ENCODE peak calls at places on chromosomes 4 and X, in eight cellular contexts. L, Y, O, V, B, T, R and M are unnamed samples.

GRCh38 chrX:13092455-13092941 is 48.1 kb upstream of the FAM9C start:
- DNase-seq in L (no peak), Y (no peak), O (peak), V (no peak), B (peak), T (peak), R (no peak), M (no peak)

GRCh38 chr4:2241003-2241402 is 918 bp downstream of the HAUS3 start:
- DNase-seq in L (no peak), Y (no peak), O (no peak), V (no peak), B (no peak), T (no peak), R (no peak), M (no peak)

GRCh38 chr4:1051472-1051871 is 40.0 kb downstream of the FGFRL1 start:
- DNase-seq in L (no peak), Y (no peak), O (peak), V (no peak), B (peak), T (no peak), R (no peak), M (no peak)

GRCh38 chrX:24148535-24149345 is 789 bp upstream of the ZFX start:
- DNase-seq in L (no peak), Y (no peak), O (peak), V (no peak), B (no peak), T (peak), R (peak), M (no peak)

GRCh38 chr4:148787831-148788477 is 345.7 kb upstream of the NR3C2 start:
- DNase-seq in L (no peak), Y (no peak), O (no peak), V (no peak), B (peak), T (no peak), R (no peak), M (no peak)

GRCh38 chr4:623914-624626 is 1.3 kb upstream of the PDE6B start:
- DNase-seq in L (no peak), Y (no peak), O (no peak), V (no peak), B (no peak), T (no peak), R (no peak), M (no peak)

GRCh38 chr4:1975391-1975801 is 33.4 kb downstream of the NELFA start:
- DNase-seq in L (no peak), Y (no peak), O (no peak), V (no peak), B (no peak), T (peak), R (no peak), M (no peak)

GRCh38 chr4:10033191-10033881 is 12.0 kb upstream of the SLC2A9 start:
- DNase-seq in L (no peak), Y (no peak), O (no peak), V (no peak), B (peak), T (peak), R (no peak), M (no peak)

GRCh38 chr4:151753056-151753455 is 7.8 kb downstream of the GATB start:
- DNase-seq in L (no peak), Y (no peak), O (no peak), V (no peak), B (no peak), T (no peak), R (no peak), M (no peak)

GRCh38 chr4:8323947-8324555 is 54.5 kb downstream of the HTRA3 start:
- DNase-seq in L (no peak), Y (no peak), O (peak), V (no peak), B (no peak), T (no peak), R (no peak), M (no peak)

GRCh38 chrX:64394874-64395567 is at the start of gene MTMR8:
- DNase-seq in L (peak), Y (no peak), O (peak), V (peak), B (peak), T (peak), R (peak), M (peak)

GRCh38 chr4:25783943-25784342 is 78.8 kb downstream of the SEL1L3 start:
- DNase-seq in L (no peak), Y (no peak), O (no peak), V (no peak), B (no peak), T (no peak), R (no peak), M (no peak)

GRCh38 chrX:48826876-48827653 is 752 bp downstream of the ERAS start:
- DNase-seq in L (no peak), Y (no peak), O (no peak), V (no peak), B (no peak), T (no peak), R (no peak), M (no peak)

GRCh38 chr4:4869731-4870483 is 10.4 kb downstream of the MSX1 start:
- DNase-seq in L (no peak), Y (no peak), O (no peak), V (no peak), B (no peak), T (no peak), R (no peak), M (no peak)

GRCh38 chr4:109148577-109149075 is 153.8 kb downstream of the COL25A1 start:
- DNase-seq in L (no peak), Y (no peak), O (no peak), V (no peak), B (no peak), T (no peak), R (no peak), M (no peak)

GRCh38 chr4:65698631-65699030 is 28.3 kb upstream of the EPHA5 start:
- DNase-seq in L (no peak), Y (no peak), O (no peak), V (no peak), B (no peak), T (no peak), R (no peak), M (no peak)

GRCh38 chrX:46686003-46686645 is 72.8 kb downstream of the SLC9A7 start:
- DNase-seq in L (no peak), Y (no peak), O (peak), V (no peak), B (peak), T (peak), R (peak), M (peak)

GRCh38 chrX:5907202-5907601 is 321.5 kb downstream of the NLGN4X start:
- DNase-seq in L (no peak), Y (no peak), O (no peak), V (no peak), B (no peak), T (no peak), R (no peak), M (no peak)

GRCh38 chr4:74667438-74667837 is 126.9 kb downstream of the BTC start:
- DNase-seq in L (no peak), Y (no peak), O (no peak), V (no peak), B (no peak), T (no peak), R (no peak), M (no peak)

GRCh38 chr4:90503677-90504076 is 376.5 kb downstream of the CCSER1 start:
- DNase-seq in L (no peak), Y (no peak), O (no peak), V (no peak), B (no peak), T (no peak), R (no peak), M (no peak)

GRCh38 chr4:53541577-53542206 is 49.6 kb downstream of the LNX1 start:
- DNase-seq in L (no peak), Y (no peak), O (peak), V (no peak), B (no peak), T (no peak), R (peak), M (no peak)

GRCh38 chr4:932713-933070 is 432 bp downstream of the TMEM175 start:
- DNase-seq in L (no peak), Y (no peak), O (no peak), V (no peak), B (no peak), T (no peak), R (no peak), M (no peak)

GRCh38 chr4:169305173-169305572 is 34.4 kb upstream of the SH3RF1 start:
- DNase-seq in L (no peak), Y (no peak), O (no peak), V (no peak), B (no peak), T (no peak), R (no peak), M (no peak)

GRCh38 chr4:169309326-169309967 is 38.7 kb upstream of the SH3RF1 start:
- DNase-seq in L (no peak), Y (no peak), O (no peak), V (no peak), B (no peak), T (no peak), R (no peak), M (no peak)

GRCh38 chr4:169307581-169307980 is 36.8 kb upstream of the SH3RF1 start:
- DNase-seq in L (no peak), Y (no peak), O (no peak), V (no peak), B (no peak), T (no peak), R (no peak), M (no peak)

DNA sequence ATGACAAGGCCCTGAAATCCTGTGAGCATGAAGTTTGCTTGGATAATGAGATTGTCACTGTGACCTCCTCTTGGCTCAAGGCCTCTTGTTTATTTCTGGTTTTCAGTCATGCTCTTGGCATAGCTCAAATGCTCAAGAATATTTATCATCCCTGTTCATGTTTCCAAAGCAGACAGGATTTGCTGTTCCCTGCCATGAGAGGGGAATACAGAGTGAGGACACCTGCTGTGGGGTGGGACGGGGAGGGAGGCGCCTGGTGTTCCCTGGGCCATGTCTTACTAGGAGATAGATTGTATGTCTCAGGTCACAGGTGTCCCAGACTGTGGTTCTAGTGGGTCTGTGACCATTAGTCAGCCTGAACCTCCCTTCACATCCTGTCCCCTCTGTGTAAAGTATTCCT is 34.9 kb upstream of the SH3RF1 start:
- DNase-seq in L (no peak), Y (no peak), O (no peak), V (no peak), B (peak), T (no peak), R (no peak), M (no peak)
- TF ChIP-seq POLR2A in L (no peak), Y (no peak), O (no peak), V (no peak), B (no peak), T (no peak), R (no peak), M (no peak)

GRCh38 chrX:154776753-154777152 is 14.1 kb downstream of the DKC1 start:
- DNase-seq in L (no peak), Y (no peak), O (no peak), V (no peak), B (no peak), T (no peak), R (no peak), M (no peak)
- TF ChIP-seq POLR2A in L (no peak), Y (no peak), O (no peak), V (no peak), B (no peak), T (no peak), R (no peak), M (peak)

DNA sequence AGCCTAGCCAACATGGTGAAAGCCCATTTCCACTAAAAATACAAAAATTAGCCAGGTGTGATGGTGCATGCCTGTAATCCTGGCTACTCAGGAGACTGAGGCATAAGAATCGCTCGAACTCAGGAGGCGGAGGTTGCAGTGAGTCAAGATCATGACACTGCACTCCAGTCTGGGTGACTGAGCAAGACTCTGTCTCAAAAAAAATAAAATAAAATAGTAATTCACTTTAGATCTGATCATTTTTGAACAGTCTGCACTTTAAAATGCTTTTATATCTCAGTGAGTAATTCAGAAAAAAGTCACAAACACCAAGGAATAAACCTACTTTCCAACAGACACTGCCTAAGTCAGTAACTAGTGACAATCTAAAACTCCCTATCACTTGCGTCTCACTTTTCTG is 25.6 kb upstream of the CORIN start:
- DNase-seq in L (no peak), Y (no peak), O (no peak), V (no peak), B (no peak), T (no peak), R (no peak), M (no peak)
- TF ChIP-seq POLR2A in L (no peak), Y (no peak), O (no peak), V (no peak), B (no peak), T (no peak), R (no peak), M (no peak)

GRCh38 chr4:6892190-6892908 is 17.3 kb upstream of the TBC1D14 start:
- DNase-seq in L (no peak), Y (no peak), O (peak), V (peak), B (peak), T (peak), R (peak), M (peak)
- TF ChIP-seq POLR2A in L (no peak), Y (no peak), O (no peak), V (no peak), B (no peak), T (no peak), R (no peak), M (peak)

DNA sequence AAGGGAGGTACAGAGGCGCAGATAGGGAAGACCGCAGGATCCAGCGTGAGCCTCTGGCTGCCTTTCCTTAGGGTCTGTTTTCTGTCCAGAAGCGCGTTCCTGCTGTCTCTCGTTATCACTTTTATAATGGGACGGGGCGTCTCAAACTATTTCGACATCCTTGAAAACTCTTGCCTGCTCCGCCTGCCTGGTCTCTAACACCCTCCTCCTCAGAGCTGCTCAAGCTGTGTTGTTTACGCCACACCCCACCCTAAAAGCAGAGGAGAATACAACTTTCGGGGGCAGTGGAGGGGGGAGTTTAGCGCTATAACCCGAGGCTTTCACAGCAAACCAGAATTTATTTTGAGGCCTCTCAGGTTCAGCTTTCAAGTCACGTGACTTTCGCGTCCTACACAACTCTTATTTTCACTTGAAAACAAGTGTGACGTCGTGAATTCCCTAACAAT is 646 bp upstream of the FAM3A start:
- DNase-seq in L (no peak), Y (no peak), O (no peak), V (no peak), B (no peak), T (no peak), R (peak), M (peak)
- TF ChIP-seq POLR2A in L (no peak), Y (no peak), O (no peak), V (no peak), B (no peak), T (no peak), R (no peak), M (no peak)

GRCh38 chrX:57286507-57287251 is at the start of gene FAAH2:
- DNase-seq in L (peak), Y (no peak), O (peak), V (peak), B (no peak), T (peak), R (no peak), M (peak)
- TF ChIP-seq POLR2A in L (no peak), Y (no peak), O (no peak), V (no peak), B (no peak), T (no peak), R (no peak), M (no peak)

GRCh38 chrX:20414781-20415445 is 148.2 kb upstream of the RPS6KA3 start:
- DNase-seq in L (no peak), Y (no peak), O (no peak), V (no peak), B (no peak), T (no peak), R (no peak), M (no peak)

GRCh38 chrX:20414066-20414465 is 147.4 kb upstream of the RPS6KA3 start:
- DNase-seq in L (no peak), Y (no peak), O (no peak), V (no peak), B (no peak), T (peak), R (no peak), M (no peak)

GRCh38 chrX:20410540-20410939 is 143.8 kb upstream of the RPS6KA3 start:
- DNase-seq in L (no peak), Y (no peak), O (no peak), V (no peak), B (no peak), T (no peak), R (no peak), M (no peak)

GRCh38 chrX:20409991-20410390 is 143.3 kb upstream of the RPS6KA3 start:
- DNase-seq in L (no peak), Y (no peak), O (no peak), V (no peak), B (no peak), T (no peak), R (no peak), M (no peak)

DNA sequence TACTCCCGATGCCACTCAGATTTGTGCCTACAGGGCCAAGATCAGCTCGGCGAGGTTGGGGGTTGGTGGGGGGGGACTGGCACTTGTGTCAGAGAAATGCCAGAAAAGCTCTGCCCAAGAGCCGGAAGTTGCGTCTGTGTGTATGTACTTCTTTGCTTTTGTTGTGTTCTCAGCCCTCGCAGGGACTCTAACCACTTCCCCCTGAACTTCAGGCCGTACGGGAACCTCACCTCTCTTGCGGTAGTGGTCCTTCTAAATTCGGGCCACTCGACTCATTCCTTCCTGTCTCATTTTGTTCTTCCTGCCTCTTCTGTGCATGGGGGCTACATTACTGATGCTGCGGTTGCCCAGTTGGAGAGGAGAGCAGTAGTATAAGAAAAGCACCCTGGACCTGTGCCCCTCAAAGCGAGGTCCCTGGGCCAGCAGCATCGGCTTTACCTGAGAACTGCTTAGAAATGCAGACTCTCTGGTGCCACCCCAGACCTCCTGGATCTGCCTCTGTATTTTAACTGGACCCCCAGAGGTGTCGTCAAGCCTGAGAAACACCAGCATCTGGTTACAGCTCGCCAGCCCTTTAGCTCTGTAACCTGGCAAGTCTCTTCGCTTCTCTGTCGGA is 146.3 kb upstream of the RPS6KA3 start:
- DNase-seq in L (no peak), Y (no peak), O (peak), V (no peak), B (peak), T (peak), R (no peak), M (no peak)
- TF ChIP-seq POLR2A in L (no peak), Y (no peak), O (no peak), V (no peak), B (no peak), T (no peak), R (no peak), M (no peak)

GRCh38 chr4:183447646-183448045 is 3.2 kb downstream of the CDKN2AIP start:
- DNase-seq in L (no peak), Y (no peak), O (no peak), V (no peak), B (no peak), T (no peak), R (no peak), M (no peak)

GRCh38 chr4:183444953-183445543 is 612 bp downstream of the CDKN2AIP start:
- DNase-seq in L (peak), Y (no peak), O (peak), V (peak), B (peak), T (peak), R (no peak), M (peak)

GRCh38 chr4:183441276-183441675 is 3.2 kb upstream of the CDKN2AIP start:
- DNase-seq in L (no peak), Y (no peak), O (no peak), V (no peak), B (no peak), T (no peak), R (no peak), M (no peak)

GRCh38 chr4:183443609-183444148 is 757 bp upstream of the CDKN2AIP start:
- DNase-seq in L (no peak), Y (no peak), O (peak), V (peak), B (no peak), T (no peak), R (peak), M (peak)

GRCh38 chr4:183444149-183444952 is at the start of gene CDKN2AIP:
- DNase-seq in L (peak), Y (peak), O (peak), V (peak), B (peak), T (peak), R (peak), M (peak)
- TF ChIP-seq POLR2A in L (peak), Y (peak), O (peak), V (peak), B (no peak), T (peak), R (peak), M (peak)

GRCh38 chrX:106611682-106612402 is at the start of gene RADX:
- DNase-seq in L (peak), Y (peak), O (peak), V (peak), B (peak), T (peak), R (peak), M (peak)
- TF ChIP-seq POLR2A in L (no peak), Y (no peak), O (peak), V (no peak), B (no peak), T (no peak), R (no peak), M (peak)